ENCODE peak calls at places on chromosomes 16 and 17, in eight cellular contexts. M is GM23338, B is neural progenitor cell, O is hepatocyte, Q is SK-N-SH, E is MM.1S, Z is HCT116, G is OCI-LY7. V is an unnamed sample.

GRCh38 chr16:81495321-81496234 is 51.0 kb downstream of the CMIP start:
- DNase-seq in M (no peak), B (no peak), O (no peak), Q (peak; percentile 73), E (no peak), Z (no peak), G (no peak), V (no peak)

GRCh38 chr16:76532188-76532973 is 255.2 kb downstream of the CNTNAP4 start:
- DNase-seq in M (no peak), B (no peak), O (peak; percentile 38), Q (no peak), E (no peak), Z (no peak), G (no peak), V (no peak)

GRCh38 chr16:88649195-88649923 is 1.5 kb downstream of the CYBA start:
- DNase-seq in M (no peak), B (no peak), O (no peak), Q (no peak), E (no peak), Z (no peak), G (peak; percentile 41), V (no peak)

GRCh38 chr17:57396515-57396921 is 140.2 kb downstream of the MSI2 start:
- DNase-seq in M (no peak), B (no peak), O (no peak), Q (no peak), E (no peak), Z (no peak), G (no peak), V (no peak)

GRCh38 chr16:74035816-74036215 is 260.8 kb upstream of the PSMD7 start:
- DNase-seq in M (peak; percentile 49), B (peak; percentile 52), O (peak; percentile 16), Q (peak; percentile 62), E (no peak), Z (peak; percentile 7), G (peak; percentile 4), V (peak; percentile 1)

GRCh38 chr16:1455190-1456171 is 11.1 kb upstream of the CCDC154 start:
- DNase-seq in M (no peak), B (no peak), O (no peak), Q (no peak), E (no peak), Z (no peak), G (no peak), V (no peak)

GRCh38 chr17:6603746-6604325 is 36.7 kb downstream of the KIAA0753 start:
- DNase-seq in M (no peak), B (no peak), O (peak; percentile 8), Q (no peak), E (no peak), Z (no peak), G (no peak), V (no peak)

GRCh38 chr16:78298986-78299385 is 199.5 kb downstream of the WWOX start:
- DNase-seq in M (no peak), B (no peak), O (peak; percentile 35), Q (no peak), E (no peak), Z (no peak), G (no peak), V (no peak)

GRCh38 chr16:11668590-11669379 is 530 bp downstream of the SNN start:
- DNase-seq in M (peak; percentile 72), B (peak; percentile 86), O (peak; percentile 51), Q (peak; percentile 70), E (no peak), Z (no peak), G (no peak), V (no peak)

GRCh38 chr17:73609688-73610210 is 34.5 kb downstream of the SDK2 start:
- DNase-seq in M (no peak), B (no peak), O (no peak), Q (no peak), E (no peak), Z (no peak), G (no peak), V (no peak)

GRCh38 chr17:18965530-18966236 is 13.7 kb downstream of the SLC5A10 start:
- DNase-seq in M (no peak), B (no peak), O (no peak), Q (no peak), E (no peak), Z (no peak), G (no peak), V (no peak)

GRCh38 chr16:47624563-47624962 is 163.4 kb downstream of the PHKB start:
- DNase-seq in M (no peak), B (no peak), O (no peak), Q (no peak), E (no peak), Z (no peak), G (no peak), V (no peak)

GRCh38 chr16:83675136-83675535 is 132.6 kb upstream of the HSBP1 start:
- DNase-seq in M (peak; percentile 7), B (peak; percentile 79), O (no peak), Q (no peak), E (no peak), Z (no peak), G (no peak), V (no peak)

GRCh38 chr17:27566673-27567562 is 64.1 kb upstream of the LGALS9 start:
- DNase-seq in M (no peak), B (no peak), O (no peak), Q (no peak), E (no peak), Z (no peak), G (no peak), V (no peak)

GRCh38 chr16:66842765-66843164 is 1.4 kb upstream of the CA7 start:
- DNase-seq in M (no peak), B (no peak), O (no peak), Q (peak; percentile 48), E (no peak), Z (no peak), G (no peak), V (no peak)

GRCh38 chr16:48113471-48113870 is 42.3 kb downstream of the ABCC12 start:
- DNase-seq in M (peak; percentile 51), B (peak; percentile 29), O (peak; percentile 23), Q (peak; percentile 33), E (no peak), Z (no peak), G (no peak), V (peak; percentile 45)

GRCh38 chr16:67942200-67942509 is 1.8 kb downstream of the LCAT start:
- DNase-seq in M (peak; percentile 86), B (peak; percentile 73), O (peak; percentile 55), Q (peak; percentile 85), E (peak; percentile 26), Z (no peak), G (peak; percentile 62), V (peak; percentile 27)

GRCh38 chr17:3969963-3970362 is 5.7 kb upstream of the ATP2A3 start:
- DNase-seq in M (no peak), B (no peak), O (no peak), Q (no peak), E (no peak), Z (no peak), G (no peak), V (no peak)

GRCh38 chr17:60720763-60721531 is 43.3 kb downstream of the BCAS3 start:
- DNase-seq in M (peak; percentile 76), B (peak; percentile 72), O (peak; percentile 83), Q (peak; percentile 66), E (peak; percentile 66), Z (peak; percentile 60), G (peak; percentile 60), V (peak; percentile 83)

DNA sequence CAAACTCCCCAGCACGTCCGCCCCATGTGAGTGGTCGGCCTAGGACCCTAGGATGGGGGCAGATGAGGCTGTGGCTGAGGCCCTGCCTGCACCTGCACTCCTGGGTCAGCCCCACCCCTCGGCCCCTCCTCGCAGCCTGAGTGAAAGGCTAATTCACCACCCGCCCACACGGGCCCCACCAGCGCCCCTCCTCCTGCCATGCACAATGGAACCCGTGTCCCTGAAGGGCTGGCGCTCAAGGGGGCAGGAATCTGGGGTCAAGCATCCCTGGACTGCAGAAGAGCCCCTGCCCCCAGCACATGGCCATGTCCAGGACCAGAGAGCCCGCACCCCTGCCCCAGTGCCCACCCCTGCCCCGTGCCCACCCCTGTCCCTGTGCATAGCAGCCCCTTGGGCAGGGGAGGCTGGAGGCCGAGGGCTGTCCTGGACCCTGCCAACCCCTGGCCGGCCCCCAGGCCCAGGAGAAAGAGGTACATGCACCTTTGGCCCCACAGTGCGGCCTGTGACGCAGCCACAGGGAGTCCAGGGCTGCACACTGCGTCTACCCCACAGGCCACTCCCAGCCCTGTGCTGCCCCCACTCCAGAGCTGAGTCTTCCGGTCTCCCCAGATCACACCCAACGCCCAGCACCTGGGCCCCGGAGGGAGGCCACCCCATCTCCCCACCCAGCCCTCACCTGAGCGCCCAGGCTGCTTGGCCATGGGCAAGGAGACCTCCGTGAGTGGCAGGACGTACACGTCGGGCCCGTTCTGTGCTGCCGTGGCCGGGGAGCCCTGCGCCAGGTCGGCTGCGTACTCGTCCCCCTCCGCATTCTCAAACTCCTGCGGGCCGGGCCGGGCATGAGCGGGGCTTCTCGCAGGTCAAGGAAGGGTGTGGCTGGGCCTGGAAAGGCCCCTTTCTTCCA is 34.7 kb upstream of the PVALEF start:
- DNase-seq in M (no peak), B (peak; percentile 62), O (no peak), Q (no peak), E (no peak), Z (no peak), G (no peak), V (no peak)
- TF ChIP-seq EZH2phosphoT487 in M (no peak), B (no peak), O (no peak), Q (no peak), E (no peak), Z (no peak), G (no peak), V (no peak)

GRCh38 chr17:17952691-17953090 is 19.5 kb downstream of the TOM1L2 start:
- DNase-seq in M (peak; percentile 56), B (no peak), O (no peak), Q (no peak), E (no peak), Z (no peak), G (no peak), V (no peak)
- TF ChIP-seq CTCF in M (no peak), B (peak; percentile 20), O (no peak), Q (no peak), E (no peak), Z (peak; percentile 39), G (peak; percentile 17), V (no peak)

DNA sequence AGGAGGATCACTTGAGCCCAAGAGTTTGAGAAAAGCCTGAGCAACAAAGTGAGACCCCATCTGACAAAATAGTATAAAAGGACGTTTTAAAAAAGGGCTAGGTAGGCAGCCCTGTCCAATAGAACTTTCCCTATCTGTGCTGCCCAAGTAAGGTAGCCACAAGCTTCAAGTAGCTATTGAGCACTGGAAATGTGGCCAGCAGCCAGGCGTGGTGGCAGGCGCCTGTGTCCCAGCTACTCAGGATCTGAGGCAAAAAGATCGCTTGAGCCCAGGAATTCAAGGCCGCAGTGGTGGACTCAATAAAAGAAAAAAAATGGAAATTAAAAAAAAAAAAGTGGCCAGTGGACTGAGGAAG is 1.5 kb upstream of the NQO1 start:
- DNase-seq in M (no peak), B (no peak), O (no peak), Q (no peak), E (no peak), Z (no peak), G (no peak), V (peak; percentile 29)
- TF ChIP-seq EZH2phosphoT487 in M (no peak), B (no peak), O (no peak), Q (no peak), E (no peak), Z (no peak), G (no peak), V (no peak)

DNA sequence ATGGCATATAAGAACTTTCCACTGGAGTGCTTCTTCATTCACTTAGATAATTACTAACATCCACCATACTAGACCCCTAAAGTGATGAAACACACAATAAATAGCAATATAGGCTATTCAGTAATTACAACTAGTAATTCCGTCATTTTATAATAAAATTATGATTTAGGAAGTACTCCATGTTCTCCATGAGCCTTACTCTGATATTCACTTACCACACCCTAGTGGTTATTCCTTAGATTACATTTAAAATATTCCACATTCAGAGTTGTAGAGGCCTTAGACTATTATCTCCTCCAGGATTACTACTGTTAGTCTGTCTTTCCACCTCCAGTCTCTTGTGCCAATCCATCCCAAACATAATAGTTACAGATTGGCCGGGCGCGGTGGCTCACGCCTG is 62.4 kb downstream of the STH start:
- DNase-seq in M (peak; percentile 68), B (no peak), O (no peak), Q (no peak), E (no peak), Z (peak; percentile 23), G (no peak), V (peak; percentile 69)
- TF ChIP-seq CTCF in M (peak; percentile 57), B (peak; percentile 45), O (peak; percentile 19), Q (peak; percentile 62), E (peak; percentile 30), Z (peak; percentile 56), G (peak; percentile 68), V (peak; percentile 68)